ENCODE peak calls at places on chromosomes 7 and 10, in four cellular contexts. A is pancreas, N is cardiac muscle cell, P is HCT116. R is an unnamed sample.

GRCh38 chr7:11830582-11831382 is 1.2 kb downstream of the THSD7A start:
- DNase-seq in A (no peak), N (peak; percentile 33), P (no peak), R (no peak)

GRCh38 chr7:152489044-152489443 is 53.2 kb upstream of the KMT2C start:
- DNase-seq in A (no peak), N (no peak), P (no peak), R (no peak)

GRCh38 chr10:89454561-89455347 is 40.4 kb downstream of the IFIT5 start:
- DNase-seq in N (peak; percentile 52), P (no peak), A (no peak), R (no peak)

GRCh38 chr10:119339099-119339498 is 131.7 kb downstream of the GRK5 start:
- DNase-seq in N (no peak), P (no peak), A (no peak), R (peak; percentile 50)

GRCh38 chr7:44980393-44981034 is 1.7 kb upstream of the MYO1G start:
- DNase-seq in P (no peak), A (no peak), N (peak; percentile 70), R (no peak)

GRCh38 chr7:40799493-40800406 is 664.9 kb downstream of the SUGCT start:
- DNase-seq in P (no peak), A (no peak), N (no peak), R (no peak)

GRCh38 chr10:103504181-103504783 is 10.8 kb downstream of the NEURL1 start:
- DNase-seq in P (peak; percentile 61), A (peak; percentile 69), N (peak; percentile 97), R (no peak)

GRCh38 chr7:111511845-111512244 is 50.4 kb downstream of the IMMP2L start:
- DNase-seq in N (no peak), A (no peak), P (no peak), R (no peak)

GRCh38 chr10:88232978-88233537 is 350.1 kb downstream of the RNLS start:
- DNase-seq in N (no peak), P (no peak), A (no peak), R (no peak)

GRCh38 chr7:94395141-94396041 is 696 bp downstream of the COL1A2 start:
- DNase-seq in A (peak; percentile 34), N (peak; percentile 93), P (peak; percentile 59), R (peak; percentile 33)

GRCh38 chr10:55212051-55212450 is 411.0 kb upstream of the PCDH15 start:
- DNase-seq in A (no peak), N (no peak), P (no peak), R (no peak)

GRCh38 chr10:103470755-103471653 is 8.0 kb downstream of the CALHM3 start:
- DNase-seq in A (no peak), N (peak; percentile 81), P (no peak), R (no peak)

GRCh38 chr7:80210400-80210799 is 75.8 kb downstream of the GNAI1 start:
- DNase-seq in P (no peak), N (no peak), A (no peak), R (peak; percentile 38)

GRCh38 chr7:4690953-4691856 is 9.1 kb downstream of the FOXK1 start:
- DNase-seq in P (no peak), A (no peak), N (no peak), R (no peak)

GRCh38 chr10:124213471-124213870 is 120.1 kb upstream of the CHST15 start:
- DNase-seq in N (no peak), A (no peak), P (no peak), R (no peak)

GRCh38 chr7:101901661-101902491 is 84.5 kb downstream of the CUX1 start:
- DNase-seq in P (no peak), A (no peak), N (peak; percentile 33), R (no peak)

GRCh38 chr10:61047788-61048560 is 104.0 kb upstream of the RHOBTB1 start:
- DNase-seq in N (no peak), P (no peak), A (no peak), R (no peak)

GRCh38 chr7:39733881-39734571 is 110.7 kb downstream of the RALA start:
- DNase-seq in N (peak; percentile 77), A (no peak), P (no peak), R (no peak)

GRCh38 chr7:112204776-112205347 is 1.3 kb downstream of the DOCK4 start:
- DNase-seq in A (peak; percentile 24), N (peak; percentile 25), P (no peak), R (peak; percentile 15)

GRCh38 chr7:142567201-142567600 is 182.1 kb upstream of the PRSS1 start:
- DNase-seq in N (no peak), P (no peak), A (no peak), R (no peak)

GRCh38 chr7:135793841-135794240 is 45.2 kb upstream of the FAM180A start:
- DNase-seq in N (no peak), P (no peak), A (no peak), R (no peak)

GRCh38 chr7:42456756-42457276 is 219.8 kb upstream of the GLI3 start:
- DNase-seq in A (no peak), N (no peak), P (no peak), R (no peak)
- H3K4me1 ChIP-seq in A (no peaks in the 10 kb centered on the region), N (no peaks in the 10 kb centered on the region), P (no peaks in the 10 kb centered on the region), R (no peaks in the 10 kb centered on the region)

DNA sequence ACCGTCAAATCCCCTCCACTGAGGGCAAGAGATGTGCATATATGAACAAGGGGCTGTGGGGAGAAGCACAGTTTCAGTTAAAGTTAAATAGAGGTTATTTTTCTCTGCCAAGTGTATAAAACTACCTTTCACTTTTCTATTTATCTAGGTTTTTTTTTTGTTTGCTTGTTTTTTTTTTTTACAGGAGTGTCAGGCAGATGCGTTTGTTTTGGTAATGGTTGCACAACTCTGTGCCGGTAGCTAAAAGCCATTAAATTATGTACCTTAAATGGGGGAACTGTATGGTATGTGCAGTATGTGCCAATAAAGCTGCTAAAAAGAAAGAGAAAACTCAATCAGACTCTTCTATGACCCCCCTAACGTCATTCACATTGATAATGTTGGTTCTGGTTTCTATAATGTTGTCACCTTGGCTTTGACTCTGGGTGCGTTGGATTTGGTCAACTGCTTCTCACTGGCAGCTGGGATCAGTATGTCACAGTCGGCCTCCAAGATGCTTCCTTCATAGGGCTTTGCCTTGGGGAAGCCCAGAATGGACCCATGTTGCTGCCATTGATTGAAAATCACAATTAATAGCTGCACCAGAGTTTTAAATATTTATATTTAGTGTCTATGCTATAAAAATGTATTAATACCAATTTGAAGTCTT is 34.2 kb downstream of the GLUD1 start:
- DNase-seq in A (no peak), N (no peak), P (no peak), R (peak; percentile 14)
- H3K27ac ChIP-seq in A (no peak overlapping the region), N (no peak overlapping the region), P (no peak overlapping the region), R (peak overlapping the region; percentile 52)

GRCh38 chr10:79146611-79147130 is 77.9 kb downstream of the ZMIZ1 start:
- DNase-seq in N (no peak), A (peak; percentile 72), P (no peak), R (peak; percentile 61)
- H3K4me1 ChIP-seq in N (peaks cover 73% of the 10 kb centered on the region), A (peaks cover 13% of the 10 kb centered on the region), P (peaks cover 76% of the 10 kb centered on the region), R (peaks cover 45% of the 10 kb centered on the region)

GRCh38 chr7:473870-474604 is 45.6 kb downstream of the PDGFA start:
- DNase-seq in A (no peak), P (no peak), N (no peak), R (no peak)

GRCh38 chr7:471866-472639 is 47.6 kb downstream of the PDGFA start:
- DNase-seq in P (no peak), A (no peak), N (peak; percentile 99), R (peak; percentile 89)

GRCh38 chr7:471191-471865 is 48.3 kb downstream of the PDGFA start:
- DNase-seq in A (no peak), P (no peak), N (no peak), R (no peak)

GRCh38 chr7:473211-473734 is 46.4 kb downstream of the PDGFA start:
- DNase-seq in P (no peak), N (no peak), A (no peak), R (no peak)

GRCh38 chr7:472640-472957 is 47.0 kb downstream of the PDGFA start:
- DNase-seq in P (no peak), N (no peak), A (no peak), R (no peak)
- H3K27ac ChIP-seq in P (no peak overlapping the region), N (peak overlapping the region; percentile 83), A (no peak overlapping the region), R (peak overlapping the region; percentile 48)

GRCh38 chr10:95602382-95602781 is 41.2 kb upstream of the SORBS1 start:
- DNase-seq in N (no peak), A (no peak), P (no peak), R (no peak)
- H3K4me1 ChIP-seq in N (peaks cover 22% of the 10 kb centered on the region), A (no peaks in the 10 kb centered on the region), P (no peaks in the 10 kb centered on the region), R (no peaks in the 10 kb centered on the region)

DNA sequence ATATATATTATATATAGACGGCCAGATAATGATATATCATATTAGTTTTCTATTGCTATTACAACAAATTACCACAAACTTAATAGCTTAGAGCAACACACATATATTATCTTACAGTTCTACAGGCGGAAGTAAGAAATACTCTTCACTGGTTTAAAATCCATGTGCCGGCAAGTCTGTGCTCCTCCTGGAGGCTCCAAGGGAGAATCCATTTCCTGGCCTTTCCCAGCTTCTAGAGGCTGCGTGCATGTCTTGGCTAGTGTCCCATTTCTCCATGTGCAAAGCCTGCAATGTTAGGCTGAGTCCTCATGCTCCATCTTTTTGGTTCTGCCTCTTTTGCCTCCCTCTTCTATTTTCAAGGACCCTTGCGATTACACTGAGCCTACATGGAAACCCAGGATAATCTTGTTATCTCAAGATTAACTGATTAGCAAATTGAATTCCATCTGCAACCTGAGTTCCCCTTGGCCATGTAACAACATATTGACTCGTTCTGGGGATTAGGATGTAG is 23.9 kb upstream of the PNLIPRP3 start:
- DNase-seq in N (no peak), A (no peak), P (no peak), R (no peak)
- H3K27ac ChIP-seq in N (no peak overlapping the region), A (no peak overlapping the region), P (no peak overlapping the region), R (no peak overlapping the region)

GRCh38 chr7:28564755-28565374 is 152.5 kb downstream of the CREB5 start:
- DNase-seq in A (no peak), N (no peak), P (no peak), R (no peak)
- H3K4me1 ChIP-seq in A (no peaks in the 10 kb centered on the region), N (no peaks in the 10 kb centered on the region), P (no peaks in the 10 kb centered on the region), R (no peaks in the 10 kb centered on the region)